ENCODE peak calls at places on chromosomes 16 and 17, in eight cellular contexts. S, G, E, O, B, N, W and R are unnamed samples.
A peak's percentile ranks its signal among the peaks of the same experiment; 100 is the strongest.

GRCh38 chr17:12431188-12431587 is 234.5 kb upstream of the MYOCD start:
- DNase-seq in S (no peak), G (no peak), E (no peak), O (no peak), B (no peak), N (no peak), W (no peak), R (no peak)

GRCh38 chr16:31678649-31679325 is 151.1 kb downstream of the AHSP start:
- DNase-seq in S (no peak), G (no peak), E (no peak), O (no peak), B (no peak), N (no peak), W (no peak), R (no peak)

GRCh38 chr17:5111402-5112204 is at the start of gene ZNF232:
- DNase-seq in S (peak; percentile 33), G (peak; percentile 89), E (peak; percentile 73), O (peak; percentile 97), B (peak; percentile 97), N (peak; percentile 96), W (peak; percentile 94), R (peak; percentile 83)

GRCh38 chr16:80045944-80046660 is 445.6 kb upstream of the MAF start:
- DNase-seq in S (no peak), G (no peak), E (no peak), O (no peak), B (no peak), N (no peak), W (no peak), R (no peak)

GRCh38 chr17:74444406-74444805 is 12.5 kb downstream of the GPRC5C start:
- DNase-seq in S (no peak), G (no peak), E (peak; percentile 63), O (peak; percentile 89), B (no peak), N (peak; percentile 87), W (peak; percentile 46), R (no peak)

GRCh38 chr16:81567987-81568748 is 123.6 kb downstream of the CMIP start:
- DNase-seq in S (no peak), G (no peak), E (no peak), O (peak; percentile 58), B (peak; percentile 60), N (peak; percentile 64), W (peak; percentile 58), R (peak; percentile 92)

GRCh38 chr16:10729649-10730048 is 14.0 kb upstream of the NUBP1 start:
- DNase-seq in S (no peak), G (no peak), E (no peak), O (no peak), B (peak; percentile 80), N (no peak), W (no peak), R (peak; percentile 56)

GRCh38 chr17:4953461-4953961 is 2.6 kb downstream of the ENO3 start:
- DNase-seq in S (no peak), G (no peak), E (no peak), O (no peak), B (no peak), N (no peak), W (no peak), R (peak; percentile 83)

DNA sequence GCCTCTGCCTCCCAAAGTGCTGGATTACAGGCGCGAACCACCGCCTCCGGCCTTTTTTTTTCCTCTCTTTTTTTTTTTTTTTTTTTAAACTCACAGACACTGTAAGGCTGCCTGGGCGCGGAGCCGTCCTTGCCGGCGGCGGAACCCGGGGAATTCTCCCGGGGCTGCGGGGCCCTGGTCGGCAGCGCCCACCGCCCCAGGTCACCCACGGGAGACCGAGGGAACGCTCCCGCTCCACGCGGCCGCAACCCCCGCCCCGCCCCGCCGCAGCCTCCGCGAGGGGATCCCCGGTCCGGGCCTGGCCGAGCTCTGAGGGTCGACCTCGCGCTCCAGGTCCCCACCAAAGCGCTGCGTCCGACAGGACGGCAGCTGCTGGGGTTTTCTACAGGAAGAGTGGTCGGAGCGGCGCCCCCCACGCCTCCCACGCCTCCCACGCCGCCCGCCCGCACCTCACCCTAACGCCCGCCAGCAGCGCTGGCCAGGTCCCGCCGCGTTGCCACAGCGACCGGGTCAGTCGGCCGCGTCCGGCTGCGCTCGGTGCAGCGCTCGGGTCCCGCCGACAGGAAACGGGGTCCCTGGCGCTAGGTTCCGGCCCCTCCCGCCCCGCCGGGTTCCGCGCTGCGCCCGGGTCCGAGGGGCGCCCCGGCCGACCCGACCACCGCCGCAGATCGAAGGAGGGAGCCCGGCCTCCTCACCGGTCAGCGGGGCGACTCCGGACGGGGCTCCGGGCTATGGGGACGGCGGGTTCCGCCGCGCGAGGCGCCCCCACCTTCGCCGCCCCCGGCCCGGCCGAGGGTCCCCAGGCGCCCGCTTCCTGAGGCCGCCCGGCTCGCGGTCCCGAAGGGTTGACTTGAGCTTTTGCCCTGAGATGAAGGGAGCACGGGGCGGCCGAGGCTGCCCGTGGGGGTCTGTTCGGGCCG is at the start of gene CCDC57:
- DNase-seq in S (no peak), G (peak; percentile 92), E (peak; percentile 52), O (peak; percentile 87), B (peak; percentile 85), N (peak; percentile 88), W (peak; percentile 81), R (peak; percentile 87)
- TF ChIP-seq POLR2A in S (peak; percentile 47), G (peak; percentile 73), E (no peak), O (no peak), B (peak; percentile 65), N (peak; percentile 9), W (no peak), R (peak; percentile 78)

GRCh38 chr17:81915331-81915730 is 2.6 kb downstream of the SIRT7 start:
- DNase-seq in S (no peak), G (no peak), E (no peak), O (no peak), B (no peak), N (no peak), W (no peak), R (no peak)

GRCh38 chr17:81920612-81921530 is 2.9 kb upstream of the SIRT7 start:
- DNase-seq in S (no peak), G (no peak), E (no peak), O (no peak), B (no peak), N (no peak), W (no peak), R (no peak)

GRCh38 chr17:81918762-81919545 is 978 bp upstream of the SIRT7 start:
- DNase-seq in S (no peak), G (no peak), E (no peak), O (peak; percentile 79), B (no peak), N (no peak), W (no peak), R (no peak)

GRCh38 chr17:81914103-81914850 is 3.1 kb upstream of the PCYT2 start:
- DNase-seq in S (no peak), G (no peak), E (no peak), O (no peak), B (no peak), N (no peak), W (no peak), R (no peak)

DNA sequence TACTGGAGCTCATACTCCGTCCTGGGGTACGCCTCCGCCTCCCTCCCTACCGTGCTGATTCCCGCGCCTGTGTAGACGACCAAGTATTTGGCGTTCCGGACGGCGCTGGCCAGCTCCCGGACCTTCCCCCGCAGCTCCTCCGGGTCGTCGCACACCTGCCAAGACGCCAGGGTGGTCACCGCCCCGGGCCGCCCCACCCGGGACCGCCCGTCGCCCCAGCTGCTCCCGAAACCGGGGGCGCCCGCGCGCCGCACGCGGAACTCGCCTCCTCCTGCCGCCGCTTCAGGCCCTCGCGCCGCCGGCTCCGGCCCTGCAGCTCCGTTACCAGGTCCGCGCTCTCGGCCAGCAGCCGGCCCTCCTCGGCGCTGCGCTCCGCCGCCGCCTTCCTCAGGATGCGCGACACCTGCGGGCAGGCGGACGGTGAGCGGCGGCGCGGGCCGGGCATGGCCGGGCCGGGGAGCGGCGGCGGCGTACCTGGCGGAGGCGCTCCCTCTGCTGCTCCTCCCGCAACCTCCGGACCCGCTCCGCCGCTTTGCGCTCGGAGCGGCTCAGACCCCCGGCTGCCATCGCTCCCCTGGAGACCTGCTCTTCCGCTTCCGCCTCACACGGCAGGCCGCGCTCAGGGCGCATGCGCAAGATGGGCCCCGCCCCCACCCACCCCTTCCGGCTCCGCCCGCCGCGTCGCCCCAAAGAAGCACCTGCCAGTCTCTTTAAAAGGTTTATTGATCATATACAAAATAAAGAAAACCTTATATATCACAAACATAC is at the start of gene SIRT7:
- DNase-seq in S (no peak), G (peak; percentile 89), E (peak; percentile 51), O (peak; percentile 83), B (peak; percentile 83), N (peak; percentile 85), W (peak; percentile 77), R (peak; percentile 97)
- TF ChIP-seq POLR2A in S (peak; percentile 37), G (no peak), E (no peak), O (no peak), B (peak; percentile 69), N (no peak), W (no peak), R (peak; percentile 65)

GRCh38 chr16:69119536-69119935 is 12.9 kb downstream of the CHTF8 start:
- DNase-seq in S (no peak), G (no peak), E (no peak), O (no peak), B (no peak), N (peak; percentile 26), W (no peak), R (no peak)

GRCh38 chr16:69127966-69128510 is 4.3 kb downstream of the CHTF8 start:
- DNase-seq in S (no peak), G (no peak), E (no peak), O (no peak), B (no peak), N (peak; percentile 33), W (no peak), R (no peak)

GRCh38 chr16:69120096-69120664 is 12.2 kb downstream of the CHTF8 start:
- DNase-seq in S (no peak), G (no peak), E (no peak), O (no peak), B (no peak), N (peak; percentile 16), W (no peak), R (no peak)

GRCh38 chr16:69126221-69126620 is 6.2 kb downstream of the CHTF8 start:
- DNase-seq in S (no peak), G (no peak), E (no peak), O (no peak), B (no peak), N (no peak), W (no peak), R (no peak)

GRCh38 chr16:69123894-69124293 is 8.5 kb downstream of the CHTF8 start:
- DNase-seq in S (no peak), G (peak; percentile 39), E (peak; percentile 30), O (peak; percentile 57), B (peak; percentile 78), N (peak; percentile 50), W (no peak), R (peak; percentile 47)
- TF ChIP-seq POLR2A in S (no peak), G (no peak), E (no peak), O (no peak), B (no peak), N (no peak), W (no peak), R (no peak)

DNA sequence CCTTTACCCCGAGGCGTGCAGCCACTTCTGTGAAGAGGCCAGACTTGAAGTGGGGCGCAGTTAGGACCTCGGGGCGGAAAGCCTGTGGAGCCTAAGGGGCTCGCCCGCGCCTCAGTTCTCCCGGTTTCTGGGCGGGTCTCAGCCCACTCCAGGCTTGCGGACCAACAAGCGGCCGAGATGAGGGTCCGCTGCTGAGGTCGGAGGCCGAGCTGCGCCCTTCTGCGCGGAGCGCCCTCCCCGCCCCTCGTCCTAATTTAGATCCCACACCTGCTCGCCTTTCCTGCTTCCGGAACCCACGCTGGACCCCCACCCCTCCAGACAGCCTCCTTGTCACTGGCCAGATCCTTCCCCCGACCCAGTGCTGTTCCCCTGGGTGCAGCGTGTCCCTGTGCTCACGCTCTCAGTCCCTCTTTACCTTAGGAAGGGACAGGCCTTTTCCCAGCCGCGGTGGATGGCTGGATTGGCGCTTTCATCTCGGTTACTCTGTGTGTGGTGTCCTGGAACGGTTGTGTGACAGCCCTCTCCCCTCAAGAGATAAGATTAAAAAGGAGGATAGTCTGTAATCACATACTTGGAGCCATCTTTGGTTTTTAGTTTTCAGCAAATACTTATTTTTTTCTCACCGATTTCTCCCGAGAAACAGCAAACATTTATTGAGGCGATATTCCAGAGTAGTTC is 933 bp upstream of the ATXN7L3 start:
- DNase-seq in S (no peak), G (no peak), E (no peak), O (no peak), B (no peak), N (no peak), W (no peak), R (no peak)
- TF ChIP-seq POLR2A in S (no peak), G (peak; percentile 77), E (no peak), O (no peak), B (no peak), N (peak; percentile 25), W (no peak), R (peak; percentile 45)